ENCODE peak calls at places on chromosomes 11 and 22, in eight cellular contexts. Q is kidney, A is mesothelial cell of epicardium, H is upper lobe of right lung, R is tibial artery, G is endothelial cell, Y is endodermal cell, V is neural progenitor cell. X is an unnamed sample.

GRCh38 chr22:42912049-42912448 is 55.0 kb upstream of the ARFGAP3 start:
- DNase-seq in G (no peak), Y (no peak), V (no peak), Q (no peak), H (no peak), A (no peak), R (no peak), X (no peak)

GRCh38 chr11:69080361-69080973 is 31.7 kb downstream of the TPCN2 start:
- DNase-seq in G (no peak), R (no peak), Y (no peak), A (no peak), Q (no peak), V (no peak), H (no peak), X (no peak)

GRCh38 chr11:115464269-115464668 is 39.9 kb downstream of the CADM1 start:
- DNase-seq in H (no peak), V (no peak), Q (no peak), A (no peak), R (no peak), Y (no peak), G (no peak), X (no peak)

GRCh38 chr11:16857186-16857585 is 118.7 kb downstream of the C11orf58 start:
- DNase-seq in V (no peak), H (no peak), Q (no peak), R (no peak), G (peak; percentile 18), Y (peak; percentile 71), A (no peak), X (no peak)

GRCh38 chr11:123020968-123021367 is 39.3 kb upstream of the BSX start:
- DNase-seq in G (peak; percentile 32), Y (peak; percentile 72), H (peak; percentile 65), R (no peak), A (no peak), V (peak; percentile 73), Q (no peak), X (no peak)

GRCh38 chr11:77127969-77128691 is at the start of gene MYO7A:
- DNase-seq in V (peak; percentile 77), H (peak; percentile 73), A (no peak), Y (peak; percentile 89), R (peak; percentile 53), Q (peak; percentile 91), G (peak; percentile 33), X (no peak)

GRCh38 chr11:78181155-78181554 is 7.3 kb downstream of the KCTD21 start:
- DNase-seq in Y (no peak), Q (no peak), V (no peak), G (no peak), R (no peak), A (no peak), H (no peak), X (no peak)

GRCh38 chr11:65468874-65469333 is 29.9 kb upstream of the MALAT1 start:
- DNase-seq in Y (peak; percentile 97), R (peak; percentile 40), A (no peak), G (peak; percentile 67), H (peak; percentile 94), V (peak; percentile 78), Q (peak; percentile 90), X (no peak)

GRCh38 chr22:47600791-47601400 is 838.4 kb downstream of the TBC1D22A start:
- DNase-seq in V (no peak), A (no peak), Y (no peak), G (no peak), Q (no peak), R (no peak), H (peak; percentile 26), X (no peak)

GRCh38 chr11:57598831-57599155 is 1.3 kb downstream of the SERPING1 start:
- DNase-seq in Y (no peak), Q (no peak), H (no peak), V (no peak), R (no peak), G (no peak), A (no peak), X (no peak)

GRCh38 chr22:19785461-19786263 is 25.1 kb downstream of the TBX1 start:
- DNase-seq in A (no peak), Q (peak; percentile 57), G (no peak), Y (no peak), H (no peak), R (no peak), V (no peak), X (no peak)

GRCh38 chr11:121829159-121829643 is 286.8 kb downstream of the BLID start:
- DNase-seq in V (no peak), R (peak; percentile 41), G (no peak), H (no peak), A (no peak), Q (no peak), Y (no peak), X (no peak)

GRCh38 chr11:27464155-27464759 is 8.3 kb downstream of the LGR4 start:
- DNase-seq in V (no peak), R (no peak), A (no peak), H (no peak), Y (no peak), G (no peak), Q (no peak), X (no peak)

GRCh38 chr11:73760066-73760679 is 701 bp downstream of the RAB6A start:
- DNase-seq in G (peak; percentile 36), Q (peak; percentile 87), A (peak; percentile 27), V (peak; percentile 55), Y (peak; percentile 74), H (peak; percentile 81), R (peak; percentile 54), X (no peak)

GRCh38 chr11:73758451-73758850 is 2.4 kb downstream of the RAB6A start:
- DNase-seq in A (no peak), R (no peak), G (no peak), V (no peak), H (no peak), Y (no peak), Q (no peak), X (no peak)

GRCh38 chr11:73761403-73761945 is 600 bp upstream of the RAB6A start:
- DNase-seq in A (no peak), H (no peak), V (no peak), Q (no peak), G (no peak), R (no peak), Y (no peak), X (no peak)

GRCh38 chr11:73760680-73761402 is at the start of gene RAB6A:
- DNase-seq in A (peak; percentile 99), G (peak; percentile 98), R (peak; percentile 100), Y (peak; percentile 100), Q (peak; percentile 100), H (peak; percentile 100), V (peak; percentile 99), X (peak; percentile 95)

DNA sequence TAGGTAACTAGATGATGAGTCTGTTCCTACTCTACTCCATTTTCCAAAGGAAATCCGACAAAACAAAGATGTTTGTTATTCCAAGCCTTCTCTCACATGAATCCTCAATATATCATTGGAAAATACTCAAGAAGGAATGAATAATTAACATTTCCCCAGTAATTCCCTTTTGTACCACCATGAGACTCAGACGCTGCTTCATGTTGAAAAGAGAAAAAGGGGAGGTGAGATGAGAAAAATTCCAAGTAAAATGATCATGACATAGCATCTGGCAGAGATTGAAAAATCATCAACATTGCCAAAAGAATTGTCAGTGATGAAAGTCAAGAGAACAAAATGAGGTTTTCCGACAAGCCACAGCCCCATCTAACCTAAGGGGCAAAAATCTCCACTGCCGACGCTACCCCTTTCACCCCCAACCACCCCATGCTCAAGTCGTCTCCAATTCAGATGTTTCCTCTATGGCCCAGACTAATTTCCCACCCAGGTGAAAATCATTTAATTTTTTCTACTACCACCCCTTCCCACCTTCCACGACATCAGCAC is 1.3 kb downstream of the RAB6A start:
- DNase-seq in Y (no peak), Q (no peak), H (no peak), V (no peak), A (no peak), G (no peak), R (no peak), X (no peak)
- TF ChIP-seq CTCF in Y (peak; percentile 33), Q (no peak), H (peak; percentile 25), V (peak; percentile 17), A (peak; percentile 36), G (no peak), R (no peak), X (no peak)

GRCh38 chr11:64341851-64342791 is 2.1 kb downstream of the CCDC88B start:
- DNase-seq in H (peak; percentile 96), R (peak; percentile 73), Q (peak; percentile 97), V (peak; percentile 93), A (peak; percentile 79), Y (peak; percentile 99), G (peak; percentile 91), X (peak; percentile 59)

GRCh38 chr11:64339319-64339718 is 685 bp upstream of the CCDC88B start:
- DNase-seq in G (no peak), Q (no peak), R (no peak), V (no peak), Y (no peak), A (no peak), H (no peak), X (no peak)

GRCh38 chr11:64339754-64340408 is at the start of gene CCDC88B:
- DNase-seq in V (no peak), Q (peak; percentile 90), A (no peak), G (no peak), H (peak; percentile 86), Y (no peak), R (peak; percentile 59), X (no peak)

GRCh38 chr11:64341429-64341828 is 1.4 kb downstream of the CCDC88B start:
- DNase-seq in Q (peak; percentile 73), G (no peak), R (no peak), V (no peak), Y (no peak), H (peak; percentile 65), A (no peak), X (no peak)

DNA sequence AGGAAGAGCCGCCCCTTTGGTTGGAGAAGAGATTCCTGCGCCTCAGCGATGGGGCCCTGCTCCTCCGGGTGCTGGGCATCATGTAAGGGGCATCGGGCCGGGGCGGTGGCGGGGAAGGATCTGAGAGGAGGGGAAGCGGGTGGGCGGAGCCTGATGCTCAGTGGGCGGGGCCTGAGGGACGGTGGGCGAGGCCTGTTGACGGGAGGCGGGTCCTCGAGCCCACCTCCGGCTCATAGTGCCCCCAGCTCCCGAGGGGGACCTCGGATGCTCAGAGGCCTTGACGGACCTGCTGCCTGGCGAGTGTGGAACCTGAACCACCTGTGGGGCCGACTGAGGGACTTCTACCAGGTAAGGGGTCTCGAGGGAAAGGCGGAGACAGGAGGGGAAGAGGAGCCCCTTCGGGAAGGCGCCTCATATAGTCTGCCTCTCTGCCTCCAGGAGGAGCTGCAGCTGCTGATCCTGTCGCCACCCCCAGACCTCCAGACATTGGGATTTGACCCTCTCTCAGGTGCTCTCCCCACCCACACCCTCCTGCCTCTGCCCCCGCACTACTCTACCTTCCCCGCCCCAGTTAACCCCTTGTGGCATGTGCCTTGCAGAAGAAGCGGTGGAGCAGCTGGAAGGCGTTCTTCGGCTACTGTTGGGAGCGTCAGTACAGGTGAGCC is 799 bp downstream of the CCDC88B start:
- DNase-seq in H (peak; percentile 86), Q (peak; percentile 85), V (peak; percentile 83), R (no peak), A (no peak), Y (peak; percentile 96), G (peak; percentile 69), X (no peak)
- TF ChIP-seq CTCF in H (no peak), Q (no peak), V (peak; percentile 44), R (no peak), A (no peak), Y (peak; percentile 71), G (no peak), X (no peak)

GRCh38 chr11:67282155-67282875 is 6.8 kb upstream of the ANKRD13D start:
- DNase-seq in H (peak; percentile 57), Y (no peak), R (no peak), G (no peak), Q (peak; percentile 77), A (no peak), V (no peak), X (no peak)
- TF ChIP-seq CTCF in H (no peak), Y (no peak), R (no peak), G (no peak), Q (no peak), A (no peak), V (no peak), X (no peak)

GRCh38 chr22:24772493-24773220 is 1.9 kb downstream of the PIWIL3 start:
- DNase-seq in Y (peak; percentile 87), V (peak; percentile 83), H (no peak), A (no peak), G (peak; percentile 53), Q (no peak), R (no peak), X (no peak)
- TF ChIP-seq CTCF in Y (peak; percentile 86), V (peak; percentile 72), H (peak; percentile 18), A (peak; percentile 21), G (peak; percentile 60), Q (peak; percentile 17), R (no peak), X (no peak)